ENCODE peak calls at places on chromosome 18, in four cellular contexts. S, W, V and P are unnamed samples.

GRCh38 chr18:73942081-73942625 is 205.5 kb downstream of the FBXO15 start:
- DNase-seq in S (no peak), W (no peak), V (no peak), P (no peak)

GRCh38 chr18:5975111-5975622 is 79.8 kb upstream of the TMEM200C start:
- DNase-seq in S (no peak), W (no peak), V (peak; percentile 31), P (no peak)

GRCh38 chr18:179499-179898 is 21.1 kb downstream of the USP14 start:
- DNase-seq in S (no peak), W (no peak), V (no peak), P (no peak)

GRCh38 chr18:77271720-77272481 is 22.3 kb downstream of the GALR1 start:
- DNase-seq in S (peak; percentile 32), W (no peak), V (no peak), P (no peak)

GRCh38 chr18:35466815-35467623 is 30.7 kb downstream of the INO80C start:
- DNase-seq in S (no peak), W (no peak), V (no peak), P (no peak)

GRCh38 chr18:67766930-67767329 is 250.4 kb upstream of the DSEL start:
- DNase-seq in S (no peak), W (no peak), V (no peak), P (no peak)

GRCh38 chr18:62037989-62038778 is 145.4 kb upstream of the RNF152 start:
- DNase-seq in S (no peak), W (no peak), V (no peak), P (no peak)

GRCh38 chr18:31645411-31645810 is 39.0 kb downstream of the B4GALT6 start:
- DNase-seq in S (no peak), W (no peak), V (no peak), P (no peak)

GRCh38 chr18:7002107-7002506 is 115.5 kb downstream of the LAMA1 start:
- DNase-seq in S (peak; percentile 48), W (no peak), V (no peak), P (no peak)

DNA sequence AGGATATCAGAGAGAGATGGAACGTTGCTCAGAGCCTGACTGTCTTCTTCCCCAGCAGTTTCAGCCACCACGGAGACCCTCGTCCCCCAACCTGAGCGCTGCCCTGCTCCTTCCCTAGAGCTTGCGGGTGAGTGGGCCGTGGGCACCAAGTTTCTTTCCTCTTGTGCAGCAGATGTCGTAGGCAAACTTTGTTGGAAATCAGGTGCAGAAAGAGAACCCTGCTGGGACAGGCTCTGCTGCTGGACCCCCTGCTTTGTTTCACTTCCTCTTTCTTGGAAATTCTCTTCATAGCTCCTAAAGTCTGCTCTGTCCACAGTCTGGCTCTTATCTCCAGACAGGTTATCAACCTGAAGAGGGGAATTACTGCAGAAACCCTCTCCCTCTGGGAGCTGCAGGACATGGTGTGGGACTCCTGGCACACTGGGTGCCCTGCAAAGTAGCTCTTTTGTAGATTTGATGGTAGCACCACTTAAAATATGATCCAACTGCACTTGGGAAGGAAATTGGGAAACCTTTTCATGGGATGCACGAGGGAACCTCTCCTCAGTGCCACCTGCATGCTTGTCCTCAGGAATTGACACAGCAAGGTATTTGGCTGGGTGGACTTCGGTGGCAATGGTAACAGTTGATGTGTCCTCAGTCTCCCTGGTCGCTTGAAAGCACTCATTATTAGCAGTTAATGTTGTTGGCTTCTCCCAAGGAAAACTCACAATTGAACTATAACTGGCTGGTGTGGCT is 92.2 kb downstream of the ALPK2 start:
- DNase-seq in S (no peak), W (no peak), V (no peak), P (peak; percentile 31)
- TF ChIP-seq POLR2AphosphoS5 in S (no peak), W (no peak), V (no peak), P (no peak)

DNA sequence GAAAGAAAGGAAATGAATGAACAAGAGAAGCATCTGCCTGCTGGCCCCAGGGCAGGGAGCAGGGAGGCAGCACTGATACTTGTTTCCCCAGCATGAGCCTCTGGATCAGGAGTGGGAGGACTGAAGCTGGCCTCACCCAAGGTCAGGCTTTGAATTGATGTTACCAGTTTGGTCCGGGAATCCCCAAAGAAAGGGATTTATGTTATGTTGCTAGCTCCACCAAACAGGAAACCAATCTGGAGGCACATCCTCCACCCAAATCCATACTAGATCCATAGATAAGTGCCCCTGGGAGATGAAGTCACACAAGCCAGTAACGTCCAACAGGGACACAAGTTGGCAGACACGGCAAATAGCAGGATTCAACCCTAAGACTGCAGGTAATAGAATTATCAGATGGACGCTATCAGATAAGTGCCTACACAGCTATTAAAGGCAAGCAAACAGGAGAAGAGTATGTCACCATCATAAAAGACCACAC is 85.9 kb downstream of the MTCL1 start:
- DNase-seq in S (no peak), W (no peak), V (no peak), P (no peak)
- TF ChIP-seq POLR2AphosphoS5 in S (no peak), W (no peak), V (no peak), P (no peak)

GRCh38 chr18:2939317-2939716 is 73.6 kb downstream of the LPIN2 start:
- DNase-seq in S (no peak), W (no peak), V (no peak), P (peak; percentile 76)
- TF ChIP-seq POLR2AphosphoS5 in S (no peak), W (no peak), V (no peak), P (peak; percentile 59)

GRCh38 chr18:14947482-14948162 is 199.7 kb downstream of the ANKRD30B start:
- DNase-seq in S (no peak), W (peak; percentile 20), V (no peak), P (no peak)
- TF ChIP-seq POLR2AphosphoS5 in S (no peak), W (no peak), V (no peak), P (no peak)

GRCh38 chr18:78542204-78542603 is 437.4 kb upstream of the SALL3 start:
- DNase-seq in S (no peak), W (peak; percentile 83), V (no peak), P (peak; percentile 35)
- TF ChIP-seq POLR2AphosphoS5 in S (no peak), W (no peak), V (no peak), P (no peak)

GRCh38 chr18:49224130-49224529 is 236.3 kb downstream of the DYM start:
- DNase-seq in S (no peak), W (no peak), V (no peak), P (no peak)
- TF ChIP-seq POLR2AphosphoS5 in S (no peak), W (no peak), V (no peak), P (no peak)

GRCh38 chr18:57708288-57708687 is 86.7 kb upstream of the NARS1 start:
- DNase-seq in S (no peak), W (no peak), V (no peak), P (no peak)
- TF ChIP-seq POLR2AphosphoS5 in S (no peak), W (no peak), V (no peak), P (no peak)